ENCODE peak calls at places on chromosomes 11 and 22, in eight cellular contexts. J is IMR-90, N is A549, A is H1, B is SK-N-SH, T is HCT116, Z is K562, W is GM12878. P is an unnamed sample.

GRCh38 chr11:29481721-29482120 is 535.1 kb downstream of the KCNA4 start:
- DNase-seq in T (no peak), Z (no peak), B (no peak), N (no peak), W (no peak), J (no peak), A (no peak), P (no peak)

GRCh38 chr11:64258356-64258755 is 7.0 kb downstream of the PLCB3 start:
- DNase-seq in B (no peak), A (no peak), T (no peak), W (no peak), Z (no peak), J (no peak), N (no peak), P (no peak)

GRCh38 chr11:118114266-118114665 is 27.5 kb upstream of the SMIM35 start:
- DNase-seq in T (no peak), A (no peak), W (no peak), J (no peak), Z (no peak), N (no peak), B (no peak), P (no peak)

GRCh38 chr11:12224537-12224893 is 114.1 kb downstream of the MICAL2 start:
- DNase-seq in J (peak), N (no peak), A (no peak), T (no peak), W (peak), Z (no peak), B (no peak), P (no peak)

GRCh38 chr11:76972051-76972450 is 62.1 kb upstream of the B3GNT6 start:
- DNase-seq in J (no peak), Z (no peak), A (no peak), W (no peak), N (no peak), T (no peak), B (no peak), P (no peak)

GRCh38 chr11:74662487-74663103 is 68.6 kb downstream of the CHRDL2 start:
- DNase-seq in T (no peak), A (no peak), W (no peak), B (no peak), N (no peak), J (no peak), Z (no peak), P (peak)

GRCh38 chr11:77171885-77172665 is 44.0 kb downstream of the MYO7A start:
- DNase-seq in N (no peak), Z (peak), B (no peak), J (no peak), A (peak), T (no peak), W (no peak), P (peak)

GRCh38 chr11:12731841-12732336 is 57.7 kb downstream of the TEAD1 start:
- DNase-seq in A (no peak), B (no peak), J (peak), W (no peak), N (no peak), T (peak), Z (no peak), P (no peak)

GRCh38 chr11:66264893-66265292 is 3.5 kb upstream of the RAB1B start:
- DNase-seq in J (no peak), T (no peak), A (no peak), Z (peak), W (no peak), N (no peak), B (peak), P (no peak)
- TF ChIP-seq RAD21 in J (no peak), T (no peak), A (peak), Z (no peak), W (no peak), N (no peak), B (no peak), P (no peak)

DNA sequence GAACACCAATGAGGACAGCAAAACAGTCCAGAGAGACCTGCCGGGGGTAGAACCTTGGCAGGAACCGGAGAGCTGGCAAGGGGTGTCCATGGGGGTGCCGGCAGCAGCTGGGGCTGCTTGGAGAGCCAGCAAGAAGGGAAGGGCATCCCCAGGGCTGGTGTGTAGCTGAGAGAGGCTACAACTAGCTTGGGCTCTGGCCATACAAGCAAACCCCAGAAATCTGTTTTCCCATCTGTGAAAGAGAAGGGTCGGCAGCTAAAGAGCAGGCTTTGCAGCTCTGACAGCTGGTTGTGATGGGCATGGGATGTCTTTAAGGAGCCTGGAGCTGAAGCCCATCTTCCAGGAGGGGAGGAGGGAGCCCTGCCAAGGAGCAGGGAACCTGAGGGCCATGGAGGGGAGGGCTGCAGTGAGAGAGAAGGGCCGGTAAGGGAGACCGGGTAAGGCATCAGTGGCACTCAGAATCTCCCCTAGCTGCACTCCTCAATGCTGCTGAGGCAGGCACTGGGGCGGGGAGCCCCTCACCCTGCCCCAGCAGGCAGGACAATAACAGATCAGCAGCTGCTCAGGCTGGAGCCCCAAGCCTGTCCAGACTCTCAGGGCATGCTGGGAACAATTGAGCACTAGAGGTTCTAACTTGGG is 3.9 kb downstream of the CHST1 start:
- DNase-seq in W (no peak), N (no peak), J (no peak), T (no peak), Z (no peak), B (no peak), A (no peak), P (no peak)
- TF ChIP-seq RAD21 in W (no peak), N (no peak), J (no peak), T (no peak), Z (no peak), B (no peak), A (no peak), P (no peak)

DNA sequence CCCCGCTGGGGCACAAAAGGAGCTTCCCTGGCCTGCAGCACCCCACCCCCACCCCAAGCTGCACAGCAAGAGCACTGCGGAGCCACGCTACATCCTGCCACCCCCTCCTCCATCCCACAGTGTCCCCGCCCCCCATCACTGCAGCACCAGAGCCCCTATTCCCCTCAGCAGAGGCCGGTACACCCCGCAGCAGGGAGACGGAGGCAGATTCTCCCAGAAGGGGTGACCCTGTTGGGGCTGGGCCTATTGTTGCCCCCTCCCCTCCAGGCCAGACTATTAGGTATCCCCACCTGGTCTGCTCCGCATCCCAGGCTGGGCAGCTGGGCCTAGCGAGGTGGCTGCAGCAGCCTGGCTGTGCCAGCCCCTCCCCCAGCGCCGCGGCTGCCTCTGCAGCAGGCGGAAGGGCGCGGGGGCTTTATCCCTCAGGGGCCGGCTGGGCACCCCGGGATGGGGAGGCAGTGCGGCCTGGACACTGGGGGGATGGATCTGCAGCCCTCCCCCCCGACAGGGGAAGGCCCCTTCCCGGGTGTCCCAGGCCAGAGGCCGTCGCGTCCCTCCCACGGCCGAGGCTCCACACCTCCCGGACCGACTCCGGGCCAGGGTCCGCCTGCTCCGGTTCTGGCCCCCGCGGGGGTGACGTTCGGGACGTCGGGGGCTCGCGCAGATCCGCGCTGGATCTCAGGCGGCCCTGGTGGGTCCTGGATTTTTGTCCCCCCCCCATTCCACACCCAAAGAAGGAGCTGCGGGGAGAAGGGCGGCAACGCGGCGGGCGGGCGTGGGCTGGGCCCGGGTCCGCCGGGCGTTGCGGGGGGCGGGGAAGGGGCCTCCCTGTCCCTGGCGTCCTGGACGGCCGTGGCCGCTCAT is 943 bp downstream of the DUSP8 start:
- DNase-seq in Z (no peak), T (no peak), B (peak), W (no peak), J (no peak), A (no peak), N (no peak), P (no peak)
- TF ChIP-seq RAD21 in Z (no peak), T (no peak), B (no peak), W (no peak), J (no peak), A (no peak), N (no peak), P (no peak)

DNA sequence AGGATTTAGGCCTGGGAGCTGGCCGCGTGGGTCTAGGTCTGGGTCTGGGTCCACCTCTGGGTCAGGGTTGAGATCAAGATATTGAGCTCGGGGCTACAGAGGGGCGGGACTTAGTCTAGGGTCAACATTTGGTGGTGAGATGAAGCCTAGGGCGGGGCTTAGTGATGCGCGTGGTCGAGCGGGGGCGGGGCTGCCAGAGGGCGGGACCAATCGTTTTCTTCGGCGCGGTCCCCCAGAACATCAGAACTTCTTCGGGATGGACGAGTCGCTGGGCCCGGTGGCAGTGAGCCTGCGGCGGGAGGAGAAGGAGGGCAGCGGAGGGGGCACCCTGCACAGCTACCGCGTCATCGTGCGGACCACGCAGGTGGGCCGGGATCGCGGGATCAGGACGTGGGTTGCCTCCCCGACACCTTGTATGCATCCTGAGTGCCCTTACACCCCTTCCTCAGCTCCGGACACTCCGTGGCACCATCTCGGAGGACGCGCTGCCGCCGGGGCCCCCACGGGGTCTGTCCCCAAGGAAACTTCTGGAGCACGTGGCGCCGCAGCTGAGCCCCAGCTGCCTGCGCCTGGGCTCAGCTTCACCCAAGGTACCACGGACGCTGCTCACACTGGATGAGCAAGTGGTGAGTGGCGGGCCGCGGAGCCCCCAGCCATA is 4.2 kb downstream of the SIPA1 start:
- DNase-seq in B (no peak), N (no peak), W (no peak), T (no peak), A (no peak), Z (peak), J (no peak), P (no peak)
- TF ChIP-seq RAD21 in B (no peak), N (no peak), W (no peak), T (no peak), A (no peak), Z (no peak), J (no peak), P (no peak)

DNA sequence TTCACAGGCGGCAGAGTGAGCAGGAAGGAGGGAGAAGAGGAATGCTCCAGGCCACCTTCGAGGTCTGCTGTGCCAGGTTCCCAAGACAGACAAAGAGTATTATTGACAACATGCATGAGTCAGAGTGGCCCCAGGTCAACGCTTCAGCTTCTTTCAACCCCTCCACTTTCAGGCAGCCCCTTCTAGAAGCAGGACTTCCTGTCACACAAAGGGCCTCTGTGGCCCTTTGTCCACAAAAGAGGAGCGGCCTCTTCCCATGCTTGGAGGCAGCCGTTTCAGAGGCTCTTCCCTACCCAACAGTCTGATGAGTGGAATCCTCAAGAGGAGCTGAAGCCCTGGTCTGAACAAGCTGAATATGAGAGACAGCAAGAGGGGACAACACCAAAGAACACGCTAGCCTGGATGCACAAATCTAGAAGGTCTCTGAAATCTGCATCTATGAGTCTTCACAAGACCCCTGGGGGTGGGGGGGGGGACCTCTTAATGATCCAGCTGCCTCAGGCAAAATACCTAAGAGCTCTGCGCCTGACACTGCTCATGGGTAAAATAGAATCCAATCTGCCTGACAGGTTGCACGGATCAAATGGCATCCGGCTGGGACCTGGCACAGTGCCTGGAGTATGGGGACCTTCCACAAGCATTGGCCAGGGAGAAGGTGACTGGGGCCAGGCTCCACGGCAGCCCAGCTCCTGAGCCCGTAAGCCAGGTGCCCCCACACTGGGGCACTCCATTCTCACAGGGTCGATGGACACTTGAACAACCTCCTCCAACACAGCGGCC is 67.5 kb downstream of the PACSIN2 start:
- DNase-seq in J (peak), W (no peak), B (no peak), A (no peak), N (peak), Z (no peak), T (peak), P (peak)
- TF ChIP-seq RAD21 in J (no peak), W (no peak), B (no peak), A (no peak), N (no peak), Z (no peak), T (peak), P (no peak)

GRCh38 chr22:45868586-45869443 is 108.1 kb downstream of the WNT7B start:
- DNase-seq in A (no peak), T (no peak), B (no peak), W (no peak), N (no peak), J (no peak), Z (no peak), P (no peak)
- TF ChIP-seq RAD21 in A (no peak), T (no peak), B (no peak), W (no peak), N (no peak), J (no peak), Z (no peak), P (no peak)

GRCh38 chr11:65486570-65487466 is 12.0 kb upstream of the MALAT1 start:
- DNase-seq in N (no peak), Z (no peak), T (no peak), J (no peak), W (no peak), A (no peak), B (no peak), P (no peak)

GRCh38 chr11:65487467-65488272 is 11.2 kb upstream of the MALAT1 start:
- DNase-seq in N (peak), B (peak), W (no peak), J (peak), T (peak), Z (peak), A (peak), P (peak)

GRCh38 chr11:65488273-65489058 is 10.4 kb upstream of the MALAT1 start:
- DNase-seq in N (no peak), Z (no peak), B (no peak), T (no peak), A (no peak), J (peak), W (no peak), P (no peak)

GRCh38 chr11:65489061-65489705 is 9.7 kb upstream of the MALAT1 start:
- DNase-seq in A (no peak), T (no peak), B (no peak), Z (peak), N (no peak), J (peak), W (no peak), P (peak)

DNA sequence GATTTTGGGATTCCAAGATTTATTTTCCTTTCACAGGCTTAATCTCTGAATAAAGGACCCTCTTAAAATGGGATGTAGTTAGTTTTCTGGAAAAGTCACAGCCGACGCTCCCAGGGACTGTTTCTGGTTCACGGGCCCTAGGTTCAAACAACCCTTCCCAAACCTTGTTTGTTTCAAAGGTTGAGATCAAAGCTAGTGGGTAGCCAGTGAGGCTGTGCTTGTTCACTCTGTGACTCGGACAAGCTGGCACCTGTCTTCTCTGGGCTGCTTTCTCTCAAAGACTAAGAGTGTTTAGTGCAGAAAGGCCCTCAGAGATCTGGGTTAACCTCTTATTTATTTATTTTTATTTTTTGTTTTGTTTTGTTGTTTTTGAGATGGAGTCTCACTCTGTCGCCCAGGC is 13.0 kb upstream of the MALAT1 start:
- DNase-seq in J (no peak), B (no peak), T (no peak), Z (no peak), A (no peak), N (no peak), W (no peak), P (no peak)
- TF ChIP-seq RAD21 in J (no peak), B (no peak), T (no peak), Z (no peak), A (no peak), N (no peak), W (no peak), P (no peak)

GRCh38 chr22:33114570-33114969 is 56.4 kb upstream of the SYN3 start:
- DNase-seq in J (no peak), W (no peak), N (no peak), B (peak), A (no peak), T (no peak), Z (no peak), P (no peak)
- TF ChIP-seq RAD21 in J (no peak), W (no peak), N (no peak), B (no peak), A (no peak), T (no peak), Z (no peak), P (no peak)

GRCh38 chr11:45093761-45094455 is 52.5 kb upstream of the PRDM11 start:
- DNase-seq in A (no peak), N (no peak), T (no peak), W (no peak), Z (no peak), B (no peak), J (no peak), P (no peak)

GRCh38 chr11:45096636-45097035 is 49.8 kb upstream of the PRDM11 start:
- DNase-seq in A (no peak), W (no peak), Z (no peak), T (no peak), B (no peak), N (no peak), J (no peak), P (no peak)

GRCh38 chr11:45092901-45093760 is 53.3 kb upstream of the PRDM11 start:
- DNase-seq in N (no peak), J (peak), W (no peak), A (no peak), T (no peak), Z (no peak), B (no peak), P (no peak)

GRCh38 chr11:45095691-45096010 is 50.8 kb upstream of the PRDM11 start:
- DNase-seq in B (no peak), J (no peak), Z (no peak), A (no peak), T (no peak), N (no peak), W (no peak), P (no peak)

GRCh38 chr11:45094958-45095690 is 51.3 kb upstream of the PRDM11 start:
- DNase-seq in W (no peak), T (no peak), B (no peak), N (no peak), A (no peak), J (no peak), Z (no peak), P (no peak)
- TF ChIP-seq RAD21 in W (no peak), T (no peak), B (no peak), N (no peak), A (no peak), J (no peak), Z (no peak), P (no peak)

P was measured in HepG2.